ENCODE peak calls at places on chromosome X, in nine cellular contexts. One of them, this sample, is unnamed.

GRCh38 chrX:10477525-10477924 is 142.9 kb downstream of the MID1 start:
- DNase-seq in colonic mucosa: no peak
- DNase-seq in SJSA1: no peak
- DNase-seq in pancreas: no peak
- DNase-seq in cardiac muscle cell: no peak
- DNase-seq in thoracic aorta: no peak
- DNase-seq in naive thymus-derived CD4-positive, alpha-beta T cell: no peak
- DNase-seq in IMR-90: no peak
- DNase-seq in heart left ventricle: no peak
- DNase-seq in this sample: no peak

GRCh38 chrX:69127466-69127865 is 37.8 kb downstream of the PJA1 start:
- DNase-seq in naive thymus-derived CD4-positive, alpha-beta T cell: no peak
- DNase-seq in SJSA1: no peak
- DNase-seq in IMR-90: no peak
- DNase-seq in thoracic aorta: no peak
- DNase-seq in cardiac muscle cell: no peak
- DNase-seq in pancreas: no peak
- DNase-seq in colonic mucosa: no peak
- DNase-seq in heart left ventricle: no peak
- DNase-seq in this sample: no peak

GRCh38 chrX:23003121-23003520 is 3.4 kb downstream of the DDX53 start:
- DNase-seq in colonic mucosa: no peak
- DNase-seq in heart left ventricle: no peak
- DNase-seq in SJSA1: peak; percentile 23
- DNase-seq in thoracic aorta: no peak
- DNase-seq in IMR-90: peak; percentile 53
- DNase-seq in pancreas: no peak
- DNase-seq in cardiac muscle cell: peak; percentile 25
- DNase-seq in naive thymus-derived CD4-positive, alpha-beta T cell: no peak
- DNase-seq in this sample: no peak

GRCh38 chrX:71556026-71556425 is 22.2 kb upstream of the GCNA start:
- DNase-seq in pancreas: no peak
- DNase-seq in IMR-90: no peak
- DNase-seq in cardiac muscle cell: no peak
- DNase-seq in SJSA1: no peak
- DNase-seq in thoracic aorta: no peak
- DNase-seq in naive thymus-derived CD4-positive, alpha-beta T cell: no peak
- DNase-seq in heart left ventricle: no peak
- DNase-seq in colonic mucosa: no peak
- DNase-seq in this sample: no peak

GRCh38 chrX:63686878-63687714 is 97.9 kb downstream of the ARHGEF9 start:
- DNase-seq in heart left ventricle: peak; percentile 5
- DNase-seq in colonic mucosa: no peak
- DNase-seq in naive thymus-derived CD4-positive, alpha-beta T cell: peak; percentile 1
- DNase-seq in SJSA1: peak; percentile 36
- DNase-seq in IMR-90: peak; percentile 45
- DNase-seq in pancreas: no peak
- DNase-seq in thoracic aorta: no peak
- DNase-seq in cardiac muscle cell: peak; percentile 62
- DNase-seq in this sample: peak; percentile 48

GRCh38 chrX:39212456-39212855 is 411.2 kb downstream of the MID1IP1 start:
- DNase-seq in cardiac muscle cell: no peak
- DNase-seq in IMR-90: no peak
- DNase-seq in SJSA1: no peak
- DNase-seq in heart left ventricle: no peak
- DNase-seq in pancreas: no peak
- DNase-seq in thoracic aorta: no peak
- DNase-seq in naive thymus-derived CD4-positive, alpha-beta T cell: no peak
- DNase-seq in colonic mucosa: no peak
- DNase-seq in this sample: no peak

GRCh38 chrX:120731386-120731785 is 101.5 kb upstream of the C1GALT1C1 start:
- DNase-seq in pancreas: no peak
- DNase-seq in SJSA1: no peak
- DNase-seq in IMR-90: no peak
- DNase-seq in heart left ventricle: no peak
- DNase-seq in colonic mucosa: no peak
- DNase-seq in thoracic aorta: no peak
- DNase-seq in naive thymus-derived CD4-positive, alpha-beta T cell: no peak
- DNase-seq in cardiac muscle cell: no peak
- DNase-seq in this sample: no peak

GRCh38 chrX:70033348-70033747 is 16.4 kb downstream of the AWAT2 start:
- DNase-seq in pancreas: no peak
- DNase-seq in IMR-90: peak; percentile 21
- DNase-seq in colonic mucosa: peak; percentile 20
- DNase-seq in thoracic aorta: no peak
- DNase-seq in heart left ventricle: no peak
- DNase-seq in naive thymus-derived CD4-positive, alpha-beta T cell: no peak
- DNase-seq in cardiac muscle cell: peak; percentile 50
- DNase-seq in SJSA1: no peak
- DNase-seq in this sample: no peak

GRCh38 chrX:15498741-15499140 is 1.9 kb upstream of the BMX start:
- DNase-seq in SJSA1: no peak
- DNase-seq in thoracic aorta: no peak
- DNase-seq in heart left ventricle: no peak
- DNase-seq in pancreas: no peak
- DNase-seq in colonic mucosa: no peak
- DNase-seq in naive thymus-derived CD4-positive, alpha-beta T cell: no peak
- DNase-seq in IMR-90: no peak
- DNase-seq in cardiac muscle cell: no peak
- DNase-seq in this sample: no peak

GRCh38 chrX:8955521-8955920 is 78.4 kb downstream of the FAM9B start:
- DNase-seq in thoracic aorta: no peak
- DNase-seq in pancreas: no peak
- DNase-seq in IMR-90: no peak
- DNase-seq in colonic mucosa: no peak
- DNase-seq in heart left ventricle: no peak
- DNase-seq in naive thymus-derived CD4-positive, alpha-beta T cell: no peak
- DNase-seq in SJSA1: no peak
- DNase-seq in cardiac muscle cell: peak; percentile 31
- DNase-seq in this sample: no peak
- H3K27ac ChIP-seq in thoracic aorta: no peak overlapping the region
- H3K27ac ChIP-seq in pancreas: no peak overlapping the region
- H3K27ac ChIP-seq in IMR-90: no peak overlapping the region
- H3K27ac ChIP-seq in colonic mucosa: no peak overlapping the region
- H3K27ac ChIP-seq in heart left ventricle: no peak overlapping the region
- H3K27ac ChIP-seq in naive thymus-derived CD4-positive, alpha-beta T cell: no peak overlapping the region
- H3K27ac ChIP-seq in SJSA1: no peak overlapping the region
- H3K27ac ChIP-seq in cardiac muscle cell: no peak overlapping the region
- H3K27ac ChIP-seq in this sample: no peak overlapping the region

GRCh38 chrX:103304705-103305104 is 6.1 kb downstream of the BEX2 start:
- DNase-seq in naive thymus-derived CD4-positive, alpha-beta T cell: peak; percentile 1
- DNase-seq in colonic mucosa: no peak
- DNase-seq in heart left ventricle: no peak
- DNase-seq in cardiac muscle cell: no peak
- DNase-seq in SJSA1: no peak
- DNase-seq in IMR-90: no peak
- DNase-seq in pancreas: no peak
- DNase-seq in thoracic aorta: no peak
- DNase-seq in this sample: peak; percentile 2

GRCh38 chrX:103310592-103311400 is at the start of gene BEX2:
- DNase-seq in pancreas: peak; percentile 93
- DNase-seq in IMR-90: no peak
- DNase-seq in naive thymus-derived CD4-positive, alpha-beta T cell: peak; percentile 83
- DNase-seq in heart left ventricle: peak; percentile 18
- DNase-seq in thoracic aorta: peak; percentile 6
- DNase-seq in cardiac muscle cell: peak; percentile 35
- DNase-seq in SJSA1: no peak
- DNase-seq in colonic mucosa: peak; percentile 83
- DNase-seq in this sample: peak; percentile 77

GRCh38 chrX:103311401-103311785 is 603 bp upstream of the BEX2 start:
- DNase-seq in thoracic aorta: no peak
- DNase-seq in heart left ventricle: no peak
- DNase-seq in cardiac muscle cell: no peak
- DNase-seq in naive thymus-derived CD4-positive, alpha-beta T cell: no peak
- DNase-seq in IMR-90: no peak
- DNase-seq in SJSA1: no peak
- DNase-seq in pancreas: no peak
- DNase-seq in colonic mucosa: no peak
- DNase-seq in this sample: no peak

DNA sequence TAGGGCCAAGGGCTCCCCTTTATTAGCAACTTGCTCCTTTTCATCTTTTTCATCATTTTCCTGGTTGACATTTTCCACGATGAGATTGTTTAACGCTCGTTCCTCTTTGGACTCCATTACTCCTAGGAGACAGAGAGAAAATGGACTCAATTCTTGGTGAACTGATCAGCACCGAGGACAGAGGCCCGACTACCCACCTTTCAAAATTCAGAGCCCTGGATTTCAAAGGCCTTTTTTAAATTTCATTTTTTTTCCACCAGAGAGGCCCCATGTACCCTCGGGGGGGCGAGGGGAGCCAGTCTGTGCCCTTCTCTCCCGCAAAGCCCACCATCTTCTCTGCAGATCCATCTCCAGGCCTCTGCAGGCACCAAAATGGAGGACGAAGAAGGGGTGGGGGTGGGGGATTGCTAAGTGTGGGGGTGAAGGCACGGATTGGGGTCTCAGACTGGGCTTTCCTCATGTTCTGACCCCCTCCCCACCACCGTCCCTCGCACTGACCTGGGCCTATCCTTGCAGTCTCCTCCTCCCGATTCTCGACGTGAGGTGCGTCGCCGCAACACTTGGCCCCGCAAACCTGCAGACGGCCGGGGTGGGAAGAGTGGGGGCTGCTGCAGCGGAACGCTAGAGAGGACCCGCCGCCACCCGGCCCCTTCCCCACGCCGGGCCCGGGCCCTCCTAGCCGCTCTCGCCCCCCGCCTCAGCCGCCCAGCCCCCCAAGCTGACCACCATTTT is 764 bp downstream of the BEX2 start:
- DNase-seq in heart left ventricle: no peak
- DNase-seq in colonic mucosa: no peak
- DNase-seq in cardiac muscle cell: no peak
- DNase-seq in SJSA1: no peak
- DNase-seq in IMR-90: no peak
- DNase-seq in pancreas: peak; percentile 51
- DNase-seq in naive thymus-derived CD4-positive, alpha-beta T cell: peak; percentile 4
- DNase-seq in thoracic aorta: no peak
- DNase-seq in this sample: no peak
- H3K27ac ChIP-seq in heart left ventricle: no peak overlapping the region
- H3K27ac ChIP-seq in colonic mucosa: no peak overlapping the region
- H3K27ac ChIP-seq in cardiac muscle cell: no peak overlapping the region
- H3K27ac ChIP-seq in SJSA1: no peak overlapping the region
- H3K27ac ChIP-seq in IMR-90: no peak overlapping the region
- H3K27ac ChIP-seq in pancreas: no peak overlapping the region
- H3K27ac ChIP-seq in naive thymus-derived CD4-positive, alpha-beta T cell: peak overlapping the region; percentile 87
- H3K27ac ChIP-seq in thoracic aorta: no peak overlapping the region
- H3K27ac ChIP-seq in this sample: peak overlapping the region; percentile 74

GRCh38 chrX:33194876-33195433 is 16.4 kb downstream of the DMD start:
- DNase-seq in naive thymus-derived CD4-positive, alpha-beta T cell: no peak
- DNase-seq in SJSA1: peak; percentile 44
- DNase-seq in heart left ventricle: no peak
- DNase-seq in thoracic aorta: no peak
- DNase-seq in pancreas: no peak
- DNase-seq in cardiac muscle cell: peak; percentile 48
- DNase-seq in colonic mucosa: no peak
- DNase-seq in IMR-90: peak; percentile 33
- DNase-seq in this sample: no peak
- H3K27ac ChIP-seq in naive thymus-derived CD4-positive, alpha-beta T cell: no peak overlapping the region
- H3K27ac ChIP-seq in SJSA1: peak overlapping the region; percentile 57
- H3K27ac ChIP-seq in heart left ventricle: no peak overlapping the region
- H3K27ac ChIP-seq in thoracic aorta: peak overlapping the region; percentile 71
- H3K27ac ChIP-seq in pancreas: no peak overlapping the region
- H3K27ac ChIP-seq in cardiac muscle cell: no peak overlapping the region
- H3K27ac ChIP-seq in colonic mucosa: no peak overlapping the region
- H3K27ac ChIP-seq in IMR-90: peak overlapping the region; percentile 74
- H3K27ac ChIP-seq in this sample: no peak overlapping the region

GRCh38 chrX:132737743-132738142 is 220.7 kb downstream of the HS6ST2 start:
- DNase-seq in cardiac muscle cell: no peak
- DNase-seq in IMR-90: no peak
- DNase-seq in SJSA1: no peak
- DNase-seq in heart left ventricle: no peak
- DNase-seq in thoracic aorta: no peak
- DNase-seq in naive thymus-derived CD4-positive, alpha-beta T cell: peak; percentile 1
- DNase-seq in pancreas: no peak
- DNase-seq in colonic mucosa: no peak
- DNase-seq in this sample: no peak

GRCh38 chrX:132741706-132742105 is 216.7 kb downstream of the HS6ST2 start:
- DNase-seq in colonic mucosa: no peak
- DNase-seq in pancreas: no peak
- DNase-seq in thoracic aorta: no peak
- DNase-seq in SJSA1: no peak
- DNase-seq in heart left ventricle: no peak
- DNase-seq in naive thymus-derived CD4-positive, alpha-beta T cell: no peak
- DNase-seq in cardiac muscle cell: no peak
- DNase-seq in IMR-90: no peak
- DNase-seq in this sample: no peak

GRCh38 chrX:132738951-132739350 is 219.5 kb downstream of the HS6ST2 start:
- DNase-seq in IMR-90: no peak
- DNase-seq in pancreas: no peak
- DNase-seq in cardiac muscle cell: no peak
- DNase-seq in SJSA1: no peak
- DNase-seq in colonic mucosa: no peak
- DNase-seq in thoracic aorta: no peak
- DNase-seq in naive thymus-derived CD4-positive, alpha-beta T cell: no peak
- DNase-seq in heart left ventricle: no peak
- DNase-seq in this sample: no peak

GRCh38 chrX:132743086-132743485 is 215.3 kb downstream of the HS6ST2 start:
- DNase-seq in cardiac muscle cell: no peak
- DNase-seq in heart left ventricle: no peak
- DNase-seq in thoracic aorta: no peak
- DNase-seq in SJSA1: no peak
- DNase-seq in naive thymus-derived CD4-positive, alpha-beta T cell: no peak
- DNase-seq in pancreas: no peak
- DNase-seq in IMR-90: no peak
- DNase-seq in colonic mucosa: no peak
- DNase-seq in this sample: no peak

GRCh38 chrX:132740316-132741123 is 217.9 kb downstream of the HS6ST2 start:
- DNase-seq in pancreas: no peak
- DNase-seq in SJSA1: no peak
- DNase-seq in naive thymus-derived CD4-positive, alpha-beta T cell: no peak
- DNase-seq in thoracic aorta: no peak
- DNase-seq in colonic mucosa: no peak
- DNase-seq in cardiac muscle cell: peak; percentile 6
- DNase-seq in IMR-90: no peak
- DNase-seq in heart left ventricle: no peak
- DNase-seq in this sample: no peak
- H3K27ac ChIP-seq in pancreas: no peak overlapping the region
- H3K27ac ChIP-seq in SJSA1: no peak overlapping the region
- H3K27ac ChIP-seq in naive thymus-derived CD4-positive, alpha-beta T cell: no peak overlapping the region
- H3K27ac ChIP-seq in thoracic aorta: no peak overlapping the region
- H3K27ac ChIP-seq in colonic mucosa: no peak overlapping the region
- H3K27ac ChIP-seq in cardiac muscle cell: no peak overlapping the region
- H3K27ac ChIP-seq in IMR-90: no peak overlapping the region
- H3K27ac ChIP-seq in heart left ventricle: no peak overlapping the region
- H3K27ac ChIP-seq in this sample: no peak overlapping the region

DNA sequence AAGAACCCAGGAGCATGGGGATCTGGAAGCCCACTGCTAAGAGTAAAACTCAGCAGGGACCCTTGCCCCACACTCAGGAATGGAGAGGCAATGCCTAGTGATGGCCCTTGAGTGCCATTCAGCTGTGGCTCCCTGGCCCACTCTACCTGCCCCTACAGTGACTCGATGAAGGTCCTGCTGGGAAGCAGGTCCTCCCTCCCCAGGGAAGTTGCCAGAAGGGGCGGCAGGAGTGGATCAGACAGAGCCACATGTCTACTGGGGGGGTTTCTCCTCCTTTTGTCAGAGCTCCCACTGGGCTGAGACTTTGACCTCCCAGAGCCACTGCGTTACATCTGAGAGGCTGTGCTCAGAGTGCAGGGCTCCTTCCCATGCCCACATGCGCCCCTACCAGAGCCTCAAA is 1.2 kb downstream of the SLC10A3 start:
- DNase-seq in naive thymus-derived CD4-positive, alpha-beta T cell: no peak
- DNase-seq in SJSA1: no peak
- DNase-seq in cardiac muscle cell: no peak
- DNase-seq in IMR-90: no peak
- DNase-seq in heart left ventricle: no peak
- DNase-seq in colonic mucosa: no peak
- DNase-seq in pancreas: no peak
- DNase-seq in thoracic aorta: no peak
- DNase-seq in this sample: no peak
- H3K27ac ChIP-seq in naive thymus-derived CD4-positive, alpha-beta T cell: peak overlapping the region; percentile 90
- H3K27ac ChIP-seq in SJSA1: no peak overlapping the region
- H3K27ac ChIP-seq in cardiac muscle cell: no peak overlapping the region
- H3K27ac ChIP-seq in IMR-90: no peak overlapping the region
- H3K27ac ChIP-seq in heart left ventricle: no peak overlapping the region
- H3K27ac ChIP-seq in colonic mucosa: no peak overlapping the region
- H3K27ac ChIP-seq in pancreas: no peak overlapping the region
- H3K27ac ChIP-seq in thoracic aorta: peak overlapping the region; percentile 96
- H3K27ac ChIP-seq in this sample: no peak overlapping the region